ENCODE peak calls at places on chromosomes 11 and 22, in ten cellular contexts. K is prostate gland, R is H54, T is esophagus squamous epithelium, I is testis, Z is GM12892, A is HCT116, P is heart left ventricle, E is sigmoid colon, B is breast epithelium. Q is an unnamed sample.

GRCh38 chr11:61897387-61898246 is 6.3 kb upstream of the FADS3 start:
- DNase-seq in E (peak), P (peak), A (no peak), B (peak), K (peak), I (peak), Z (peak), R (peak), T (no peak), Q (peak)

GRCh38 chr11:30406978-30407762 is 84.3 kb downstream of the ARL14EP start:
- DNase-seq in T (no peak), P (no peak), R (no peak), K (no peak), E (no peak), B (no peak), I (peak), A (no peak), Z (no peak), Q (no peak)

GRCh38 chr11:1632053-1632714 is 2.6 kb downstream of the KRTAP5-5 start:
- DNase-seq in Z (no peak), K (no peak), T (no peak), I (no peak), B (no peak), E (peak), P (no peak), A (no peak), R (no peak), Q (no peak)

GRCh38 chr11:12164061-12165014 is 53.9 kb downstream of the MICAL2 start:
- DNase-seq in T (no peak), K (peak), E (peak), A (peak), I (peak), P (peak), R (peak), B (peak), Z (no peak), Q (peak)

GRCh38 chr22:49779226-49779625 is 48.4 kb downstream of the BRD1 start:
- DNase-seq in E (no peak), A (no peak), K (no peak), P (no peak), R (no peak), I (no peak), B (no peak), Z (no peak), T (no peak), Q (no peak)

GRCh38 chr22:29625090-29625825 is 21.8 kb downstream of the NF2 start:
- DNase-seq in E (peak), I (peak), K (peak), R (no peak), P (no peak), A (no peak), B (peak), Z (peak), T (no peak), Q (peak)

GRCh38 chr11:123384116-123384515 is 46.0 kb upstream of the GRAMD1B start:
- DNase-seq in P (no peak), E (no peak), R (no peak), T (no peak), B (no peak), K (no peak), Z (no peak), I (no peak), A (no peak), Q (no peak)

GRCh38 chr11:22371188-22371587 is 33.0 kb downstream of the SLC17A6 start:
- DNase-seq in E (no peak), I (no peak), A (no peak), B (no peak), T (no peak), R (no peak), P (no peak), Z (no peak), K (no peak), Q (no peak)

GRCh38 chr22:20611418-20611817 is 104.0 kb downstream of the MED15 start:
- DNase-seq in K (no peak), I (no peak), B (no peak), R (no peak), Z (no peak), P (no peak), A (no peak), E (no peak), T (no peak), Q (no peak)

GRCh38 chr22:43488937-43489336 is 77.1 kb downstream of the MPPED1 start:
- DNase-seq in K (no peak), A (no peak), B (no peak), P (no peak), T (no peak), Z (no peak), E (no peak), I (no peak), R (no peak), Q (no peak)

GRCh38 chr11:118418770-118419169 is 17.4 kb downstream of the ATP5MG start:
- DNase-seq in T (no peak), I (no peak), B (no peak), Z (no peak), K (no peak), E (no peak), R (no peak), A (no peak), P (no peak), Q (no peak)

GRCh38 chr11:94417386-94417987 is 16.3 kb upstream of the GPR83 start:
- DNase-seq in B (no peak), R (no peak), K (no peak), T (no peak), I (peak), P (no peak), Z (no peak), E (no peak), A (peak), Q (no peak)

GRCh38 chr11:108606495-108607160 is 13.1 kb upstream of the EXPH5 start:
- DNase-seq in Z (no peak), B (no peak), R (no peak), I (no peak), P (no peak), T (no peak), K (no peak), A (no peak), E (no peak), Q (no peak)

GRCh38 chr11:105132716-105133511 is 6.7 kb downstream of the CARD18 start:
- DNase-seq in T (no peak), A (no peak), R (no peak), Z (no peak), K (no peak), I (no peak), B (no peak), P (no peak), E (no peak), Q (no peak)

GRCh38 chr11:65419460-65419772 is 3.2 kb upstream of the NEAT1 start:
- DNase-seq in K (no peak), Z (no peak), E (peak), R (no peak), P (no peak), B (no peak), T (no peak), I (no peak), A (no peak), Q (peak)

GRCh38 chr11:119835804-119836203 is 106.8 kb upstream of the NECTIN1 start:
- DNase-seq in E (no peak), Z (no peak), A (no peak), P (no peak), K (no peak), I (no peak), R (no peak), B (no peak), T (no peak), Q (no peak)

GRCh38 chr22:27108425-27109114 is 451.2 kb downstream of the MIAT start:
- DNase-seq in R (no peak), E (peak), A (no peak), T (no peak), Z (no peak), K (no peak), I (peak), P (no peak), B (peak), Q (peak)

GRCh38 chr11:11498195-11498594 is 123.6 kb downstream of the GALNT18 start:
- DNase-seq in E (no peak), I (no peak), A (no peak), K (no peak), T (no peak), Z (no peak), B (no peak), P (no peak), R (no peak), Q (no peak)

GRCh38 chr11:877565-877964 is 33.0 kb downstream of the CHID1 start:
- DNase-seq in Z (no peak), I (no peak), R (no peak), K (no peak), E (no peak), P (no peak), B (no peak), T (no peak), A (peak), Q (no peak)

GRCh38 chr11:118886681-118887111 is 3.0 kb downstream of the CXCR5 start:
- DNase-seq in Z (no peak), T (no peak), I (no peak), R (no peak), A (no peak), B (no peak), K (no peak), E (no peak), P (no peak), Q (no peak)

GRCh38 chr11:48141475-48142100 is 75.0 kb upstream of the OR4B1 start:
- DNase-seq in T (no peak), I (peak), B (no peak), Z (no peak), P (no peak), R (peak), K (no peak), E (no peak), A (no peak), Q (no peak)

GRCh38 chr11:44865866-44866272 is 84.8 kb downstream of the TP53I11 start:
- DNase-seq in K (peak), R (no peak), B (peak), Z (no peak), I (no peak), P (peak), T (no peak), E (peak), A (no peak), Q (no peak)

GRCh38 chr11:130772266-130773227 is 143.7 kb downstream of the SNX19 start:
- DNase-seq in B (peak), Z (no peak), T (no peak), I (no peak), A (no peak), K (no peak), E (no peak), P (no peak), R (peak), Q (no peak)

GRCh38 chr11:102836290-102836875 is 7.0 kb downstream of the MMP3 start:
- DNase-seq in K (no peak), A (no peak), E (no peak), T (no peak), I (no peak), P (no peak), R (no peak), Z (no peak), B (peak), Q (no peak)

GRCh38 chr11:64123102-64123434 is 42.8 kb downstream of the MACROD1 start:
- DNase-seq in P (peak), I (peak), Z (no peak), A (no peak), E (peak), B (peak), T (no peak), K (peak), R (no peak), Q (no peak)

GRCh38 chr11:7495997-7496545 is 10.8 kb downstream of the OLFML1 start:
- DNase-seq in T (no peak), B (no peak), K (no peak), I (no peak), A (no peak), E (no peak), R (no peak), Z (no peak), P (no peak), Q (no peak)

GRCh38 chr22:21949948-21950347 is 2.7 kb downstream of the PPM1F start:
- DNase-seq in K (no peak), A (no peak), T (no peak), E (no peak), I (no peak), P (no peak), Z (no peak), R (no peak), B (no peak), Q (no peak)
- TF ChIP-seq POLR2A in K (no peak), A (no peak), T (no peak), E (no peak), I (no peak), P (no peak), Z (no peak), R (no peak), B (no peak), Q (no peak)

GRCh38 chr11:79438631-79439429 is 2.0 kb downstream of the TENM4 start:
- DNase-seq in K (no peak), T (no peak), Z (peak), I (peak), B (no peak), E (peak), R (peak), P (peak), A (no peak), Q (peak)
- TF ChIP-seq POLR2A in K (no peak), T (no peak), Z (no peak), I (no peak), B (no peak), E (no peak), R (no peak), P (no peak), A (no peak), Q (no peak)

GRCh38 chr22:24592846-24593809 is at the start of gene LRRC75B:
- DNase-seq in B (peak), K (peak), I (peak), R (peak), T (no peak), E (peak), Z (peak), A (peak), P (peak), Q (peak)
- TF ChIP-seq POLR2A in B (no peak), K (peak), I (no peak), R (peak), T (no peak), E (no peak), Z (peak), A (no peak), P (no peak), Q (no peak)

GRCh38 chr11:126997641-126998040 is 2.9 kb downstream of the KIRREL3 start:
- DNase-seq in B (no peak), K (no peak), P (no peak), E (no peak), Z (no peak), T (no peak), A (no peak), I (no peak), R (no peak), Q (no peak)

GRCh38 chr11:126999366-126999765 is 1.2 kb downstream of the KIRREL3 start:
- DNase-seq in K (no peak), I (no peak), B (no peak), T (no peak), E (no peak), R (no peak), P (no peak), A (no peak), Z (no peak), Q (no peak)

GRCh38 chr11:127000991-127001390 is 421 bp upstream of the KIRREL3 start:
- DNase-seq in I (no peak), R (no peak), Z (no peak), B (no peak), T (no peak), P (no peak), K (no peak), A (no peak), E (no peak), Q (no peak)

GRCh38 chr11:127002669-127003259 is 2.2 kb upstream of the KIRREL3 start:
- DNase-seq in T (no peak), K (no peak), B (no peak), P (no peak), E (no peak), A (no peak), Z (no peak), R (no peak), I (no peak), Q (no peak)

GRCh38 chr11:127000291-127000968 is at the start of gene KIRREL3:
- DNase-seq in A (no peak), Z (no peak), P (no peak), E (no peak), T (no peak), K (no peak), I (peak), R (no peak), B (no peak), Q (no peak)
- TF ChIP-seq POLR2A in A (no peak), Z (no peak), P (no peak), E (no peak), T (no peak), K (no peak), I (no peak), R (peak), B (no peak), Q (no peak)

GRCh38 chr22:38490475-38490874 is 15.6 kb downstream of the DDX17 start:
- DNase-seq in I (no peak), Z (no peak), T (no peak), A (no peak), P (no peak), B (no peak), E (no peak), R (no peak), K (no peak), Q (no peak)

GRCh38 chr22:38489142-38489541 is 17.0 kb downstream of the DDX17 start:
- DNase-seq in B (no peak), R (no peak), A (no peak), Z (no peak), E (no peak), P (no peak), K (no peak), I (no peak), T (no peak), Q (no peak)

GRCh38 chr22:38489561-38490133 is 16.5 kb downstream of the DDX17 start:
- DNase-seq in B (no peak), Z (no peak), P (no peak), K (no peak), R (no peak), E (no peak), A (no peak), T (no peak), I (no peak), Q (no peak)

GRCh38 chr22:38485783-38486182 is 17.9 kb downstream of the KDELR3 start:
- DNase-seq in Z (no peak), E (no peak), A (no peak), T (no peak), B (no peak), R (no peak), K (peak), I (no peak), P (no peak), Q (no peak)

DNA sequence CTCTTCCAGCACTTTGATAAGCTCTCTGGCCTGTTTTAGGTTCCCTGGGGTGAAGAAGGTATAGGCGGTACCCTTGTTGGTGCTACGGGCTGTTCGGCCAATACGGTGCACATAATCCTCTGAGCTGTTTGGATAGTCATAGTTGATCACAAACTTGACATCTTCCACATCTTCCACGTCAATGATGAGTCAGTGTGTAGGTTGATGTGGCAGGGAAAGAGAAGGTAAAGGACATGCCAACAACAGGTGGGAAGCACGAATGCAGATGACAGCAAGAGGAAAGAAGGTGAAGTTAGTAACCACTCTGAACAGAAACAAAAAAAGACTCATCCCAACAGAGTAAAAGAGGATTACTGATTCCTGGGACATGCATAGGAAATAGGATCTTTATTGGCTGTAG is 18.2 kb downstream of the DDX17 start:
- DNase-seq in P (no peak), Z (no peak), E (no peak), K (no peak), I (no peak), B (no peak), A (no peak), T (no peak), R (no peak), Q (no peak)
- TF ChIP-seq POLR2A in P (no peak), Z (no peak), E (no peak), K (no peak), I (no peak), B (no peak), A (no peak), T (no peak), R (no peak), Q (no peak)

DNA sequence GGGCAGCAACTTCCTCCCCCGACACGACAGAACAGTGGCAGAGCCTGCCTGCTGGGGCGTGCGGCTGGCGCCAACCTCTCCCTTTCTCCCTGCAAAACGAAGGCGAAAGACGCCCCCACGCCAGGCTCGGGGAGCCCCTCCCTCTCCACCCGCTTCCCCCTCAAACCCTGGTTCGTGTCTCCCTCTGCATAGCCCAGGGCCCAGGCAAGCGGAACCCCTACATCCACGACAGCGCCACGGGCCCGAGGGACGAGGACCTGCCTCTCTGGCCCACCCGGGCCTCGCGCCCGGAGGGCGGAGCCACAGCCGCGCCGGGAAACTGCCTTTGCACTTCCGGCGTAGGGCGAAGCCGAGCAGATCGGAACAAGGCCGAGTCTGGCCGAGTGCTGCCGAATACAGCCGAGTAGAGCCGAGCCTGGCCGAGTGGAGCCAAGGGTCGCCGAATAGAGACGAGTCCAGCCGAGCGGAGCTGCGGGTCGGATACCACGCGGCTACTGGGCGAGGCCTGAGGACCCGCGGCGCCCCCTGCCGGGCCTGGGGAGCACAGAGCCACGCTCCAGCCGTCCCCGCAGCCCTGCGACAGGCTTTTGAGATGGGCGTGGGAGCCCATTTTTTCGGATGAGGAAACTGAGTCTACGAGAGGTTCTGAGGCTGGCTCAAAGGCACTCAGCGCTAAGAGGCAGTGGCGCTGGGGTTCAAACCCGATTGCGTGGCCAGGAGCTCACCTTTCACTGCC is 11.2 kb upstream of the C1QTNF6 start:
- DNase-seq in Z (peak), A (peak), E (peak), T (peak), R (peak), B (peak), K (peak), P (peak), I (peak), Q (peak)
- TF ChIP-seq POLR2A in Z (peak), A (peak), E (peak), T (no peak), R (peak), B (peak), K (peak), P (peak), I (peak), Q (peak)

GRCh38 chr22:32801436-32802290 is at the start of gene TIMP3:
- DNase-seq in T (no peak), A (no peak), R (no peak), E (peak), P (peak), K (peak), B (peak), I (peak), Z (no peak), Q (peak)
- TF ChIP-seq POLR2A in T (no peak), A (no peak), R (peak), E (peak), P (peak), K (peak), B (peak), I (peak), Z (no peak), Q (peak)

GRCh38 chr11:28834877-28835276 is 726.7 kb downstream of the METTL15 start:
- DNase-seq in T (no peak), B (no peak), R (no peak), I (no peak), P (no peak), Z (no peak), E (no peak), A (no peak), K (no peak), Q (no peak)

GRCh38 chr11:28835790-28836189 is 727.6 kb downstream of the METTL15 start:
- DNase-seq in K (no peak), I (no peak), P (no peak), E (no peak), B (no peak), A (no peak), T (no peak), Z (no peak), R (no peak), Q (no peak)

GRCh38 chr11:28837599-28837998 is 729.4 kb downstream of the METTL15 start:
- DNase-seq in E (no peak), R (no peak), K (no peak), P (no peak), T (no peak), B (no peak), Z (no peak), I (no peak), A (no peak), Q (no peak)

GRCh38 chr11:28835317-28835716 is 727.1 kb downstream of the METTL15 start:
- DNase-seq in A (no peak), B (no peak), Z (no peak), P (no peak), K (no peak), E (no peak), R (no peak), T (no peak), I (no peak), Q (no peak)

GRCh38 chr11:28836285-28837081 is 728.3 kb downstream of the METTL15 start:
- DNase-seq in T (no peak), R (peak), B (no peak), K (no peak), Z (no peak), I (no peak), A (no peak), P (no peak), E (no peak), Q (no peak)
- TF ChIP-seq POLR2A in T (no peak), R (peak), B (no peak), K (no peak), Z (no peak), I (no peak), A (no peak), P (no peak), E (no peak), Q (no peak)

Q was measured in uterus.